ENCODE peak calls at places on chromosomes 11 and 22, in seven cellular contexts. S is GM12892, I is GM12891, O is H1, U is SK-N-SH, Q is GM12878, Z is HepG2. C is an unnamed sample.

GRCh38 chr22:36081023-36081431 is 52.4 kb upstream of the RBFOX2 start:
- DNase-seq in I (no peak), O (no peak), U (no peak), S (no peak), Q (no peak), Z (no peak), C (no peak)

GRCh38 chr11:123438191-123438627 is 8.1 kb downstream of the GRAMD1B start:
- DNase-seq in I (no peak), Z (no peak), S (no peak), O (no peak), U (no peak), Q (no peak), C (no peak)

GRCh38 chr11:38988908-38989307 is 2390.9 kb upstream of the RAG2 start:
- DNase-seq in I (no peak), U (no peak), Q (no peak), O (no peak), S (no peak), Z (no peak), C (no peak)

GRCh38 chr11:69131644-69132300 is 24.0 kb upstream of the SMIM38 start:
- DNase-seq in I (no peak), U (peak), Q (no peak), O (peak), S (no peak), Z (peak), C (peak)

GRCh38 chr22:43857367-43857766 is 4.9 kb downstream of the SULT4A1 start:
- DNase-seq in Q (no peak), U (no peak), O (no peak), S (no peak), Z (no peak), I (no peak), C (no peak)

GRCh38 chr11:43992834-43993637 is 50.6 kb downstream of the C11orf96 start:
- DNase-seq in I (no peak), Z (no peak), O (no peak), S (no peak), Q (no peak), U (no peak), C (no peak)

GRCh38 chr11:111359223-111360149 is 19.6 kb downstream of the POU2AF1 start:
- DNase-seq in I (no peak), O (no peak), Z (peak), U (no peak), Q (no peak), S (no peak), C (no peak)

GRCh38 chr22:46056169-46057041 is 79.4 kb upstream of the WNT7B start:
- DNase-seq in S (no peak), O (no peak), Q (no peak), I (no peak), U (peak), Z (no peak), C (no peak)

GRCh38 chr11:65452806-65453490 is 30.4 kb downstream of the NEAT1 start:
- DNase-seq in I (no peak), U (peak), S (no peak), O (no peak), Q (no peak), Z (no peak), C (no peak)

GRCh38 chr11:34356576-34356917 is 1.3 kb downstream of the ABTB2 start:
- DNase-seq in I (no peak), Z (no peak), U (no peak), Q (no peak), S (no peak), O (no peak), C (no peak)

GRCh38 chr22:32644252-32645100 is 157.0 kb upstream of the TIMP3 start:
- DNase-seq in Q (no peak), I (no peak), U (no peak), Z (peak), O (no peak), S (no peak), C (no peak)

GRCh38 chr11:126919147-126919823 is 81.3 kb downstream of the KIRREL3 start:
- DNase-seq in U (no peak), S (no peak), I (no peak), Z (no peak), Q (peak), O (no peak), C (no peak)

GRCh38 chr11:107598225-107599139 is 7.5 kb downstream of the ELMOD1 start:
- DNase-seq in U (peak), I (no peak), S (no peak), Z (no peak), Q (no peak), O (peak), C (no peak)

GRCh38 chr11:29321293-29322132 is 695.3 kb downstream of the KCNA4 start:
- DNase-seq in O (no peak), S (no peak), I (no peak), Q (no peak), Z (peak), U (no peak), C (no peak)

DNA sequence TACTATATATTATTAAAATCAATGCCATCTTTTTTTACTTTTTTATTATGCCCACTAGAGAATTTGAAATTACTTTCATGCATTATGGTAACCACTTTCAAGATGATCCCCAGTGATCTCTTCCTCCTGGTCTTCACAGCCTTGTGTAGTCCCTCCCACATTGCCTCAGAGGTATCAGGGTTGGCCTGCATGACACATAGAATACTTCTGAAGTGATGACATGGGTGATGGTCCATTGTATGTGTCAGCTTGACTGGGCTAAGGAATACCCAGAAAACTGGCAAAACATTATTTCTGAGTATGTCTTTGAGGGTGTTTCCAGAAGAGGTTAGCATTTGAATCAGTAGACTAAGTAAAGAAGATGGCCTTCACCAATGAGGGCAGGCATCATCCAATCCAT is 14.2 kb upstream of the ISX start:
- DNase-seq in I (no peak), Q (no peak), U (no peak), Z (no peak), O (no peak), S (no peak), C (no peak)
- TF ChIP-seq TAF1 in I (no peak), Q (no peak), U (no peak), Z (no peak), O (no peak), S (no peak), C (no peak)

GRCh38 chr11:95147364-95147905 is 57.8 kb downstream of the ENDOD1 start:
- DNase-seq in I (no peak), Z (peak), S (no peak), Q (no peak), U (peak), O (no peak), C (peak)

GRCh38 chr11:95148421-95148820 is 58.8 kb downstream of the ENDOD1 start:
- DNase-seq in U (no peak), Z (no peak), O (no peak), I (no peak), S (no peak), Q (no peak), C (no peak)

GRCh38 chr11:95150977-95151684 is 61.5 kb downstream of the ENDOD1 start:
- DNase-seq in I (peak), O (peak), S (peak), Q (peak), U (peak), Z (peak), C (peak)

GRCh38 chr11:95148938-95149337 is 59.3 kb downstream of the ENDOD1 start:
- DNase-seq in Z (no peak), S (no peak), O (no peak), I (no peak), Q (no peak), U (no peak), C (no peak)

GRCh38 chr11:95149659-95150294 is 60.1 kb downstream of the ENDOD1 start:
- DNase-seq in S (no peak), U (no peak), Z (peak), Q (no peak), I (no peak), O (peak), C (no peak)
- TF ChIP-seq TAF1 in S (no peak), U (no peak), Z (no peak), Q (no peak), I (no peak), O (no peak), C (no peak)

GRCh38 chr22:20652582-20652981 is 121.3 kb upstream of the SERPIND1 start:
- DNase-seq in Z (no peak), S (no peak), U (no peak), Q (no peak), O (no peak), I (no peak), C (no peak)

GRCh38 chr22:20653795-20654342 is 120.0 kb upstream of the SERPIND1 start:
- DNase-seq in Q (no peak), S (no peak), O (no peak), U (no peak), Z (no peak), I (no peak), C (no peak)

GRCh38 chr22:20654343-20655208 is 119.3 kb upstream of the SERPIND1 start:
- DNase-seq in Q (no peak), S (no peak), Z (no peak), O (peak), I (no peak), U (no peak), C (peak)

GRCh38 chr22:20652130-20652529 is 121.8 kb upstream of the SERPIND1 start:
- DNase-seq in U (no peak), S (no peak), Q (no peak), Z (no peak), O (no peak), I (no peak), C (no peak)

GRCh38 chr22:20653012-20653794 is 120.7 kb upstream of the SERPIND1 start:
- DNase-seq in U (no peak), S (no peak), O (peak), I (no peak), Z (no peak), Q (no peak), C (peak)
- TF ChIP-seq TAF1 in U (no peak), S (no peak), O (no peak), I (no peak), Z (no peak), Q (no peak), C (no peak)

GRCh38 chr11:31817621-31818493 is 6.7 kb upstream of the PAX6 start:
- DNase-seq in S (no peak), Q (no peak), U (peak), I (no peak), O (peak), Z (no peak), C (no peak)

GRCh38 chr11:31821235-31821764 is 10.2 kb upstream of the PAX6 start:
- DNase-seq in S (no peak), O (no peak), I (no peak), Z (no peak), U (no peak), Q (no peak), C (no peak)

GRCh38 chr11:31820438-31820818 is 9.3 kb upstream of the PAX6 start:
- DNase-seq in Q (no peak), I (no peak), O (no peak), S (no peak), Z (no peak), U (peak), C (no peak)

GRCh38 chr11:31818874-31819331 is 7.8 kb upstream of the PAX6 start:
- DNase-seq in O (peak), S (no peak), U (peak), Z (no peak), I (no peak), Q (no peak), C (no peak)

DNA sequence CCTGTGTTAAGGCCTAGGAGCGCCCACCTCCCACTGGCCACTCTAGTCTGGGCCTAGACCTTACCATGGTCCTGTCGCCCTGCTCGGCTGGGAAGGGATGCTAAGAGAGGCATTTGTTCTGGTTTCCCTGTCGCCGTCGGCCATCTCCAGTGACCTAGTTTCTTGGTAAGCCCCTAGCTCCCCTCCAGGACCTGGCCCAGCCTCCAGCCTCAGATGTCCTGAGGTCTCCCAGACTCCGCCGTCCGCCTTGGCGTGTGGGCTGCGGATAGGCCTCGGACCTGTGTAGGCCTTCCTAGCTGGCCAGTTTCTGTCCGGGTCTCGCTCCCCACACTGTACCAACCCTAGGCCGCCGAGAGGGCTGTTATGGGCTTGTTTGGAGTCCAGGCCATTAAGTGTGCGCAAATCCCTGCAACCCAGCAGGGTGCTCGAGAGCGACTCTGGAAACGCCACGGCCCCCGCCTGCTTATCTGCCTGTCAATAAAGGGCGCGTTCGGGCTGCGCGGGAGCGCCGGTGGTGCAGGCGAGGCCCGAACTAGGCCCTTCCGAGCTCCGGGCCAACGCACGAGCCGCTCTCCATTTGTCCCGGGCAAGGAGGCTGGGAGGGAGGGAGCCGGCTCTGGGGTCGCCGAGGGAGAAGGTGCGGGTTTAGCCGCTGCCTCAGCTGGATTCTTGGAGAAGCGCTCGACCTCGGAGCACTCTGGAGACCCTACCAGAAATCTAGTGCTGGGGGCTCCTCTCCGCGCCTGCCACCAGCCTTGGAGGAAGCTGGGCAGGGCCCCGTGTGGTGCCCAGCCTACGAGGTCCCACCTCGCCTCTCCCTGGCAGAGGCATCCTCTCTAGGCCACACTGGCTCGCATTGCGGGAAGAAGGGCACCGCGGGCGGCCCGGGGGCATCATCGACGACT is 8.7 kb upstream of the PAX6 start:
- DNase-seq in O (peak), Z (no peak), Q (no peak), I (no peak), U (peak), S (no peak), C (no peak)
- TF ChIP-seq TAF1 in O (no peak), Z (no peak), Q (no peak), I (no peak), U (no peak), S (no peak), C (no peak)

GRCh38 chr11:1771700-1772099 is 8.0 kb upstream of the CTSD start:
- DNase-seq in S (no peak), I (no peak), O (no peak), U (no peak), Z (no peak), Q (no peak), C (no peak)
- TF ChIP-seq TAF1 in S (no peak), I (no peak), O (no peak), U (no peak), Z (no peak), Q (no peak), C (no peak)

GRCh38 chr11:19711911-19712280 is 741 bp upstream of the NAV2 start:
- DNase-seq in S (no peak), O (no peak), I (no peak), Q (no peak), U (no peak), Z (no peak), C (no peak)
- TF ChIP-seq TAF1 in S (no peak), O (no peak), I (no peak), Q (no peak), U (no peak), Z (no peak), C (no peak)

C was measured in K562.